ENCODE peak calls at places on chromosomes 1 and 21, in six cellular contexts. One of them, this sample, is unnamed.

GRCh38 chr1:160868141-160868540 is 5.5 kb upstream of the CD244 start:
- DNase-seq in IMR-90: no peak
- DNase-seq in NCI-H1105: no peak
- DNase-seq in frontal cortex: no peak
- DNase-seq in AG08396: no peak
- DNase-seq in T-helper 2 cell: no peak
- DNase-seq in this sample: no peak

GRCh38 chr1:53644909-53645689 is 93.9 kb downstream of the GLIS1 start:
- DNase-seq in IMR-90: peak; percentile 23
- DNase-seq in NCI-H1105: no peak
- DNase-seq in frontal cortex: no peak
- DNase-seq in AG08396: no peak
- DNase-seq in T-helper 2 cell: no peak
- DNase-seq in this sample: no peak

GRCh38 chr1:12293416-12293815 is 63.6 kb downstream of the VPS13D start:
- DNase-seq in IMR-90: no peak
- DNase-seq in NCI-H1105: no peak
- DNase-seq in frontal cortex: no peak
- DNase-seq in AG08396: no peak
- DNase-seq in T-helper 2 cell: no peak
- DNase-seq in this sample: no peak

GRCh38 chr1:54774820-54775498 is 10.6 kb upstream of the PARS2 start:
- DNase-seq in IMR-90: peak; percentile 25
- DNase-seq in NCI-H1105: no peak
- DNase-seq in frontal cortex: no peak
- DNase-seq in AG08396: peak; percentile 51
- DNase-seq in T-helper 2 cell: peak; percentile 12
- DNase-seq in this sample: no peak

GRCh38 chr21:36976882-36977651 is 10.6 kb upstream of the HLCS start:
- DNase-seq in IMR-90: peak; percentile 75
- DNase-seq in NCI-H1105: no peak
- DNase-seq in frontal cortex: no peak
- DNase-seq in AG08396: peak; percentile 34
- DNase-seq in T-helper 2 cell: peak; percentile 71
- DNase-seq in this sample: peak; percentile 73

GRCh38 chr1:19644761-19645543 is 841 bp downstream of the NBL1 start:
- DNase-seq in IMR-90: no peak
- DNase-seq in NCI-H1105: no peak
- DNase-seq in frontal cortex: no peak
- DNase-seq in AG08396: peak; percentile 59
- DNase-seq in T-helper 2 cell: peak; percentile 65
- DNase-seq in this sample: no peak

GRCh38 chr1:156160744-156161181 is 7.4 kb downstream of the SEMA4A start:
- DNase-seq in IMR-90: peak; percentile 58
- DNase-seq in NCI-H1105: peak; percentile 57
- DNase-seq in frontal cortex: peak; percentile 75
- DNase-seq in AG08396: peak; percentile 87
- DNase-seq in T-helper 2 cell: peak; percentile 82
- DNase-seq in this sample: no peak

GRCh38 chr1:110229348-110230001 is 19.4 kb downstream of the KCNC4 start:
- DNase-seq in IMR-90: no peak
- DNase-seq in NCI-H1105: peak; percentile 59
- DNase-seq in frontal cortex: no peak
- DNase-seq in AG08396: no peak
- DNase-seq in T-helper 2 cell: no peak
- DNase-seq in this sample: no peak

GRCh38 chr1:19209439-19209989 is 552 bp downstream of the UBR4 start:
- DNase-seq in IMR-90: peak; percentile 61
- DNase-seq in NCI-H1105: no peak
- DNase-seq in frontal cortex: no peak
- DNase-seq in AG08396: peak; percentile 27
- DNase-seq in T-helper 2 cell: peak; percentile 52
- DNase-seq in this sample: no peak

GRCh38 chr1:27557596-27558340 is 46.2 kb downstream of the AHDC1 start:
- DNase-seq in IMR-90: no peak
- DNase-seq in NCI-H1105: no peak
- DNase-seq in frontal cortex: no peak
- DNase-seq in AG08396: no peak
- DNase-seq in T-helper 2 cell: no peak
- DNase-seq in this sample: no peak

GRCh38 chr1:46521417-46521816 is 30.0 kb downstream of the KNCN start:
- DNase-seq in IMR-90: no peak
- DNase-seq in NCI-H1105: no peak
- DNase-seq in frontal cortex: no peak
- DNase-seq in AG08396: no peak
- DNase-seq in T-helper 2 cell: no peak
- DNase-seq in this sample: no peak

GRCh38 chr1:96962807-96963206 is 241.2 kb downstream of the PTBP2 start:
- DNase-seq in IMR-90: peak; percentile 31
- DNase-seq in NCI-H1105: no peak
- DNase-seq in frontal cortex: no peak
- DNase-seq in AG08396: no peak
- DNase-seq in T-helper 2 cell: no peak
- DNase-seq in this sample: no peak

GRCh38 chr1:25820247-25821111 is 725 bp downstream of the MTFR1L start:
- DNase-seq in IMR-90: peak; percentile 61
- DNase-seq in NCI-H1105: no peak
- DNase-seq in frontal cortex: no peak
- DNase-seq in AG08396: peak; percentile 87
- DNase-seq in T-helper 2 cell: peak; percentile 92
- DNase-seq in this sample: no peak

GRCh38 chr1:31505884-31506497 is 70.3 kb upstream of the TINAGL1 start:
- DNase-seq in IMR-90: peak; percentile 84
- DNase-seq in NCI-H1105: no peak
- DNase-seq in frontal cortex: no peak
- DNase-seq in AG08396: peak; percentile 65
- DNase-seq in T-helper 2 cell: peak; percentile 78
- DNase-seq in this sample: peak; percentile 58

GRCh38 chr1:5601516-5601915 is 390.7 kb downstream of the NPHP4 start:
- DNase-seq in IMR-90: no peak
- DNase-seq in NCI-H1105: no peak
- DNase-seq in frontal cortex: no peak
- DNase-seq in AG08396: no peak
- DNase-seq in T-helper 2 cell: no peak
- DNase-seq in this sample: no peak

GRCh38 chr21:23861908-23862504 is 1745.3 kb downstream of the MRPL39 start:
- DNase-seq in IMR-90: no peak
- DNase-seq in NCI-H1105: no peak
- DNase-seq in frontal cortex: no peak
- DNase-seq in AG08396: no peak
- DNase-seq in T-helper 2 cell: peak; percentile 56
- DNase-seq in this sample: no peak

GRCh38 chr1:159869173-159869572 is 6.7 kb upstream of the VSIG8 start:
- DNase-seq in IMR-90: peak; percentile 86
- DNase-seq in NCI-H1105: no peak
- DNase-seq in frontal cortex: no peak
- DNase-seq in AG08396: peak; percentile 58
- DNase-seq in T-helper 2 cell: peak; percentile 52
- DNase-seq in this sample: no peak

GRCh38 chr1:167420510-167420909 is 97.8 kb downstream of the CD247 start:
- DNase-seq in IMR-90: no peak
- DNase-seq in NCI-H1105: no peak
- DNase-seq in frontal cortex: no peak
- DNase-seq in AG08396: no peak
- DNase-seq in T-helper 2 cell: no peak
- DNase-seq in this sample: no peak

GRCh38 chr1:172431721-172432192 is 11.3 kb downstream of the C1orf105 start:
- DNase-seq in IMR-90: no peak
- DNase-seq in NCI-H1105: no peak
- DNase-seq in frontal cortex: no peak
- DNase-seq in AG08396: no peak
- DNase-seq in T-helper 2 cell: peak; percentile 38
- DNase-seq in this sample: no peak

GRCh38 chr1:234531181-234532132 is 52.5 kb upstream of the TARBP1 start:
- DNase-seq in IMR-90: peak; percentile 87
- DNase-seq in NCI-H1105: no peak
- DNase-seq in frontal cortex: no peak
- DNase-seq in AG08396: peak; percentile 56
- DNase-seq in T-helper 2 cell: no peak
- DNase-seq in this sample: no peak

GRCh38 chr21:45944601-45945000 is 37.0 kb upstream of the COL6A1 start:
- DNase-seq in IMR-90: no peak
- DNase-seq in NCI-H1105: no peak
- DNase-seq in frontal cortex: no peak
- DNase-seq in AG08396: no peak
- DNase-seq in T-helper 2 cell: no peak
- DNase-seq in this sample: no peak

GRCh38 chr1:111448482-111448917 is 556 bp downstream of the WDR77 start:
- DNase-seq in IMR-90: peak; percentile 12
- DNase-seq in NCI-H1105: no peak
- DNase-seq in frontal cortex: no peak
- DNase-seq in AG08396: peak; percentile 34
- DNase-seq in T-helper 2 cell: peak; percentile 20
- DNase-seq in this sample: no peak

GRCh38 chr1:119463569-119463968 is 43.4 kb upstream of the HSD3B1 start:
- DNase-seq in IMR-90: no peak
- DNase-seq in NCI-H1105: no peak
- DNase-seq in frontal cortex: no peak
- DNase-seq in AG08396: no peak
- DNase-seq in T-helper 2 cell: no peak
- DNase-seq in this sample: no peak

GRCh38 chr1:66553846-66554245 is 19.9 kb downstream of the SGIP1 start:
- DNase-seq in IMR-90: peak; percentile 81
- DNase-seq in NCI-H1105: no peak
- DNase-seq in frontal cortex: no peak
- DNase-seq in AG08396: peak; percentile 29
- DNase-seq in T-helper 2 cell: no peak
- DNase-seq in this sample: no peak

GRCh38 chr1:29485096-29485925 is 249.0 kb downstream of the PTPRU start:
- DNase-seq in IMR-90: no peak
- DNase-seq in NCI-H1105: no peak
- DNase-seq in frontal cortex: no peak
- DNase-seq in AG08396: no peak
- DNase-seq in T-helper 2 cell: no peak
- DNase-seq in this sample: no peak

GRCh38 chr1:31677949-31678348 is 25.9 kb downstream of the COL16A1 start:
- DNase-seq in IMR-90: no peak
- DNase-seq in NCI-H1105: no peak
- DNase-seq in frontal cortex: no peak
- DNase-seq in AG08396: no peak
- DNase-seq in T-helper 2 cell: no peak
- DNase-seq in this sample: no peak

GRCh38 chr1:229148041-229148671 is 122.8 kb upstream of the RAB4A start:
- DNase-seq in IMR-90: no peak
- DNase-seq in NCI-H1105: peak; percentile 34
- DNase-seq in frontal cortex: no peak
- DNase-seq in AG08396: no peak
- DNase-seq in T-helper 2 cell: no peak
- DNase-seq in this sample: no peak

GRCh38 chr1:90711696-90712095 is 5.4 kb downstream of the BARHL2 start:
- DNase-seq in IMR-90: no peak
- DNase-seq in NCI-H1105: no peak
- DNase-seq in frontal cortex: peak; percentile 11
- DNase-seq in AG08396: peak; percentile 9
- DNase-seq in T-helper 2 cell: no peak
- DNase-seq in this sample: no peak